ENCODE peak calls at places on chromosome 19, in six cellular contexts. X is heart left ventricle; D is ovary; F is CD8-positive, alpha-beta T cell; S is fibroblast of lung; N is tibial nerve. H is an unnamed sample.

GRCh38 chr19:17985037-17985818 is 18.3 kb downstream of the KCNN1 start:
- DNase-seq in N (no peak), S (no peak), D (no peak), F (no peak), X (no peak), H (no peak)

GRCh38 chr19:39093761-39094160 is 9.6 kb downstream of the ACP7 start:
- DNase-seq in N (no peak), F (no peak), D (no peak), X (no peak), S (peak; percentile 72), H (no peak)

GRCh38 chr19:5038631-5039271 is 69.8 kb downstream of the KDM4B start:
- DNase-seq in D (no peak), S (peak; percentile 27), N (no peak), F (no peak), X (no peak), H (no peak)

GRCh38 chr19:10286803-10287737 is at the start of gene ICAM4:
- DNase-seq in F (no peak), N (no peak), X (peak; percentile 85), D (peak; percentile 83), S (peak; percentile 83), H (no peak)

GRCh38 chr19:55178781-55179569 is 1.1 kb downstream of the SYT5 start:
- DNase-seq in X (peak; percentile 63), D (peak; percentile 73), S (peak; percentile 82), N (peak; percentile 18), F (peak; percentile 87), H (peak; percentile 54)

GRCh38 chr19:50460161-50460765 is 16.0 kb upstream of the EMC10 start:
- DNase-seq in S (peak; percentile 34), F (no peak), N (no peak), X (no peak), D (no peak), H (peak; percentile 83)

GRCh38 chr19:11626252-11626651 is 29.0 kb downstream of the ZNF627 start:
- DNase-seq in X (no peak), N (peak; percentile 6), F (no peak), D (no peak), S (no peak), H (no peak)

GRCh38 chr19:38831142-38831605 is 420 bp downstream of the ECH1 start:
- DNase-seq in N (peak; percentile 36), F (no peak), X (peak; percentile 65), D (peak; percentile 67), S (peak; percentile 94), H (no peak)

GRCh38 chr19:21482863-21483276 is 22.5 kb upstream of the ZNF429 start:
- DNase-seq in X (peak; percentile 62), D (peak; percentile 81), N (no peak), F (peak; percentile 38), S (peak; percentile 48), H (no peak)

GRCh38 chr19:6021878-6022569 is 44.1 kb upstream of the RANBP3 start:
- DNase-seq in D (peak; percentile 84), S (peak; percentile 81), N (peak; percentile 89), F (peak; percentile 70), X (peak; percentile 80), H (peak; percentile 27)

GRCh38 chr19:53868892-53869804 is 1.5 kb downstream of the MYADM start:
- DNase-seq in D (peak; percentile 97), X (peak; percentile 92), S (peak; percentile 88), F (peak; percentile 73), N (peak; percentile 70), H (no peak)
- TF ChIP-seq CTCF in D (peak; percentile 65), X (peak; percentile 29), S (no peak), F (no peak), N (no peak), H (no peak)

GRCh38 chr19:46654621-46655152 is 6.3 kb downstream of the DACT3 start:
- DNase-seq in S (no peak), X (peak; percentile 40), N (no peak), D (no peak), F (no peak), H (no peak)
- H3K4me3 ChIP-seq in S (no peak overlapping the region), X (no peak overlapping the region), N (no peak overlapping the region), D (no peak overlapping the region), F (no peak overlapping the region), H (no peak overlapping the region)

GRCh38 chr19:23351806-23352205 is 43.5 kb downstream of the ZNF91 start:
- DNase-seq in X (no peak), F (no peak), N (no peak), S (no peak), D (no peak), H (no peak)

GRCh38 chr19:23343434-23344010 is 51.7 kb downstream of the ZNF91 start:
- DNase-seq in S (no peak), N (no peak), D (no peak), F (no peak), X (no peak), H (no peak)

GRCh38 chr19:23346696-23347095 is 48.6 kb downstream of the ZNF91 start:
- DNase-seq in S (no peak), N (no peak), X (no peak), D (no peak), F (no peak), H (no peak)

GRCh38 chr19:23345838-23346237 is 49.4 kb downstream of the ZNF91 start:
- DNase-seq in N (no peak), S (no peak), X (no peak), D (no peak), F (no peak), H (no peak)
- TF ChIP-seq CTCF in N (peak; percentile 1), S (no peak), X (no peak), D (no peak), F (no peak), H (peak; percentile 5)

DNA sequence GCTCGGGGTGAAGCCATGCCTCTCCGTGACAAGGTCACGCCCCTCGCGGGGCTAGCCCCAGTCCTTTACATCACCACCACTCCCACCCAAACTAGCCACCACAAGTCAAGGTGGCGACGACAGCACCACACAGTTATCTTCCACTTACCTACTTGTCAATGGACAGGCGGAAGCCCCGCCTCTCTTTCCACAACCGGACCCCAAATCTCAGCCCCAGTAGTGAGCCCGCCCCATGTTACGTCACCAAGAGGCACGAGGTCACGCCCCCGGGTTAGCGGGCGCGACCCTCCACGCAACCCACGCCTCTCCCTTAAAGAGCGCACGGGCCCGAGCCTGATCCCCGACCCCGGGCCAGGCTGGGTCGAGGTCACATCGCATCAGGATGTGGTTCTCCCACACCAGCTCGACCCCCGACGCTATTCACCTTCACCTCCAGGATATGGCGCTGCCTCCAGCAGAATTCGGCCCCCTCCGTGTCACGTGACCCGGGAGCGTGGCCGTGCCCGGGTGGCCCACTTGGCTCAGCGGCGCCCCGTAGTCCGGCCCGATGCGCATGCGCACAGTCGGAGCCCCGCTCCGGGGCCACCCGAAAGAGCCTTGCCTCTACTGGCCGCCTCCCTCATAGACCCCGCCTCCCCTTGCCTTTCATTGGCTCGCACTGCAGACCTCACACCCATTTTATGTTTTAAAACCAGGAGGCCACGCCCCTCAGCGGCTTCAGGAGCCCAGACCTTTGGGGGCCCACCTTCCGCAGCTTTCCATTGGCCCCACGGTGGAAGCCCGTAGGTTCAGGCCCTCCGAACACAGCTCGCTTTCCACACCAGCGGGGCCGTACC is 18.2 kb downstream of the SYDE1 start:
- DNase-seq in S (peak; percentile 97), D (peak; percentile 99), X (peak; percentile 98), F (peak; percentile 97), N (peak; percentile 96), H (peak; percentile 95)
- H3K4me3 ChIP-seq in S (peak overlapping the region; percentile 82), D (peak overlapping the region; percentile 89), X (peak overlapping the region; percentile 73), F (peak overlapping the region; percentile 98), N (peak overlapping the region; percentile 49), H (peak overlapping the region; percentile 84)

GRCh38 chr19:45444318-45445041 is 20.8 kb upstream of the ERCC1 start:
- DNase-seq in X (peak; percentile 98), F (peak; percentile 65), S (peak; percentile 78), D (peak; percentile 99), N (peak; percentile 91), H (no peak)
- TF ChIP-seq CTCF in X (no peak), F (no peak), S (no peak), D (no peak), N (peak; percentile 10), H (peak; percentile 6)

GRCh38 chr19:2540251-2540645 is 64.3 kb downstream of the GADD45B start:
- DNase-seq in F (no peak), S (no peak), N (no peak), X (no peak), D (no peak), H (no peak)
- H3K4me3 ChIP-seq in F (no peak overlapping the region), S (no peak overlapping the region), N (peak overlapping the region; percentile 3), X (peak overlapping the region; percentile 26), D (peak overlapping the region; percentile 25), H (no peak overlapping the region)

DNA sequence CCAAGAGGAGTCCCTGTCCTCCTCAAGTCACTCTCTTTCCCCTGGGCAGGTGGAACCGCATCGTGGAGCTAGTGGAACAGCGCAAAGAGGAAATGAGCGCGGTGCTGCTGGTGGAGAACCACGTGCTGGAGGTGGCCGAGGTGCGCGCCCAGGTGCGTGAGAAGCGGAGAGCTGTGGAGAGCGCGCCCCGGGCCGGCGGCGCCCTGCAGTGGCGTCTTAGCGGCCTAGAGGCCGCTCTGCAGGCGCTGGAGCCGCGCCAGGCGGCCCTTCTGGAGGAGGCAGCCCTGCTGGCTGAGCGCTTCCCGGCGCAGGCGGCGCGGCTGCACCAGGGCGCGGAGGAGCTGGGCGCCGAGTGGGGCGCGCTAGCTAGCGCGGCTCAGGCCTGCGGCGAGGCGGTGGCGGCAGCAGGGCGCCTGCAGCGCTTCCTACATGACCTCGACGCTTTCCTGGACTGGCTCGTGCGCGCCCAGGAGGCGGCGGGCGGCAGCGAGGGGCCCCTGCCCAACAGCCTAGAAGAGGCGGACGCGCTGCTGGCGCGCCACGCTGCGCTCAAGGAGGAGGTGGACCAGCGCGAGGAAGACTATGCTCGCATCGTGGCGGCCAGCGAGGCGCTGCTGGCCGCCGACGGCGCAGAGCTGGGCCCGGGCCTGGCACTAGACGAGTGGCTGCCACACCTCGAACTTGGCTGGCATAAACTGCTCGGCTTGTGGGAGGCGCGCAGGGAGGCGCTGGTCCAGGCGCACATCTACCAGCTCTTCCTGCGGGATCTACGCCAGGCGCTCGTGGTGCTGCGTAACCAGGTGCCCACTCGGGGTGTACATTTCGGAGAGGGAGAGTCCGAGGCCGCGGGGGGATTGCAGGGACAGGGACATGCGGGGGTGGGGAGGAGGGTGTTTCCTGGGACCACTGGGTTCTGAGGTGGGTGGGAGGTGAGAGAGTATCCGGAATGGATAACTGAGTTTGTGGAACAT is 52.8 kb downstream of the SPTBN4 start:
- DNase-seq in N (no peak), S (peak; percentile 45), X (no peak), D (no peak), F (no peak), H (no peak)
- TF ChIP-seq CTCF in N (no peak), S (no peak), X (no peak), D (no peak), F (no peak), H (no peak)

GRCh38 chr19:14554382-14554812 is 17.5 kb downstream of the NDUFB7 start:
- DNase-seq in X (no peak), D (no peak), N (no peak), S (no peak), F (no peak), H (no peak)
- H3K4me3 ChIP-seq in X (no peak overlapping the region), D (no peak overlapping the region), N (no peak overlapping the region), S (no peak overlapping the region), F (no peak overlapping the region), H (no peak overlapping the region)

DNA sequence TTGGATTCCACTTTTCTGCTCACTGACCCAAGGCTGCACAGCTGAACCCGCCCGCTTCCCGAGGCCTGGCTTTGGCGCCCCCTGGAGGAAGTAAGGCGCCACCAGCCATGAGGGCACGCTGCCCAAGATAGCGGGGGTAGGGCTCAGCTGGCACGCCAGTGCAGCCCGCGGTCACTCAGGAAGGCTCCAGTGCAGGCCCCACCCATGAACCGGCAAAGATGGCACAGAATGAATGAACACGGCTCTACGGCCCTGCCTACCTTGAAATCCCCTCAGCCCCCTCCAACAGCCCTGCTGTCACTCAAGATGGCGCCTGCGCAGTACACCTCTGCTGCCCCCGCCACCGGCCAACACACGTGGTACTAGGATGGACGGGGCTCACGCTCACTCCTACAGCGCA is 3.0 kb downstream of the PEG3 start:
- DNase-seq in X (peak; percentile 81), S (peak; percentile 67), D (peak; percentile 83), N (peak; percentile 45), F (no peak), H (no peak)
- TF ChIP-seq CTCF in X (peak; percentile 60), S (no peak), D (no peak), N (peak; percentile 16), F (no peak), H (no peak)